ENCODE peak calls at places on chromosomes 6 and 20, in eight cellular contexts. Y, J, X, F, G, S, H and T are unnamed samples.

GRCh38 chr6:152265651-152266050 is 371.5 kb downstream of the SYNE1 start:
- DNase-seq in H (no peak), Y (no peak), X (no peak), J (no peak), S (no peak), G (no peak), F (no peak), T (no peak)

GRCh38 chr6:14943116-14943515 is 302.8 kb upstream of the JARID2 start:
- DNase-seq in S (no peak), G (no peak), J (no peak), X (no peak), Y (no peak), H (no peak), F (no peak), T (no peak)

GRCh38 chr20:60086936-60087562 is 128.8 kb downstream of the CDH26 start:
- DNase-seq in S (no peak), G (no peak), H (no peak), J (no peak), X (no peak), F (no peak), Y (no peak), T (no peak)

GRCh38 chr6:163335671-163336545 is 78.6 kb upstream of the QKI start:
- DNase-seq in G (no peak), S (no peak), X (peak), F (no peak), Y (peak), H (no peak), J (no peak), T (no peak)

GRCh38 chr6:83708546-83708969 is 343 bp downstream of the SNAP91 start:
- DNase-seq in H (peak), G (peak), F (no peak), J (peak), X (no peak), Y (peak), S (peak), T (no peak)

GRCh38 chr6:170085475-170086401 is 205.1 kb downstream of the DLL1 start:
- DNase-seq in H (no peak), J (peak), F (no peak), G (no peak), X (no peak), S (no peak), Y (no peak), T (no peak)

GRCh38 chr6:135904666-135905065 is 53.2 kb downstream of the PDE7B start:
- DNase-seq in X (no peak), F (no peak), G (no peak), J (no peak), H (no peak), S (no peak), Y (no peak), T (no peak)

GRCh38 chr6:110357298-110357695 is 852 bp downstream of the METTL24 start:
- DNase-seq in J (no peak), F (no peak), G (no peak), Y (no peak), S (no peak), X (no peak), H (no peak), T (no peak)

GRCh38 chr6:25369450-25370086 is 90.4 kb downstream of the CARMIL1 start:
- DNase-seq in Y (peak), J (no peak), F (no peak), H (peak), G (no peak), X (no peak), S (no peak), T (peak)

GRCh38 chr6:96330884-96331283 is 190.7 kb upstream of the UFL1 start:
- DNase-seq in F (no peak), S (no peak), H (no peak), G (no peak), Y (no peak), J (no peak), X (no peak), T (no peak)

GRCh38 chr6:90294614-90294988 is 2.0 kb downstream of the BACH2 start:
- DNase-seq in G (no peak), F (peak), Y (peak), H (peak), J (no peak), X (no peak), S (no peak), T (no peak)

GRCh38 chr6:135267085-135267484 is 86.0 kb downstream of the MYB start:
- DNase-seq in S (no peak), F (no peak), Y (no peak), H (no peak), G (no peak), J (no peak), X (no peak), T (no peak)

GRCh38 chr6:170132561-170132991 is 158.3 kb downstream of the DLL1 start:
- DNase-seq in J (no peak), S (no peak), X (no peak), H (no peak), G (no peak), F (no peak), Y (no peak), T (no peak)

GRCh38 chr20:31731321-31731717 is 7.8 kb upstream of the TPX2 start:
- DNase-seq in Y (no peak), J (no peak), H (no peak), X (no peak), S (no peak), G (no peak), F (no peak), T (no peak)

GRCh38 chr6:56437171-56437900 is 190.0 kb upstream of the COL21A1 start:
- DNase-seq in Y (no peak), J (no peak), F (no peak), X (no peak), H (no peak), G (no peak), S (no peak), T (no peak)

DNA sequence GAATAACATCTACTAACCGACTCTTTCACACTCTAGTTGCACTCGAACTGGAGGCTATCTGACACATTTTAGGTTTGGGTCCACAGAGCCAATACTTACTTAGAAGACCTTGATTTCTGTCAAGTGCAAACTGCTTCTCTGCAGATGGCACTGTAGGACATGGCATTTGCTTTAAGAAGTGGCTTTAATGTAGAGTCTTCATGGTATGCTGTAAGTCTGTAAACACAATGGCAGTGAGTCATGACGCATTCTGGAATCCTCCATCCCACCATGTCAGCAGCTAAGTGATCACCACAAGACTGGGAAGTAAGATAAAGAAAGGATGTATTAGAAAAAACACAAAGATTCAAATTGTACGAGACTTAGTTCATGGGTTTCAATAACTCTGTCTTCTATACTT is 377.0 kb upstream of the NOX3 start:
- DNase-seq in H (no peak), S (no peak), F (no peak), Y (peak), J (no peak), G (no peak), X (no peak), T (no peak)
- TF ChIP-seq CTCF in H (no peak), S (no peak), F (no peak), Y (peak), J (no peak), G (no peak), X (no peak), T (no peak)

DNA sequence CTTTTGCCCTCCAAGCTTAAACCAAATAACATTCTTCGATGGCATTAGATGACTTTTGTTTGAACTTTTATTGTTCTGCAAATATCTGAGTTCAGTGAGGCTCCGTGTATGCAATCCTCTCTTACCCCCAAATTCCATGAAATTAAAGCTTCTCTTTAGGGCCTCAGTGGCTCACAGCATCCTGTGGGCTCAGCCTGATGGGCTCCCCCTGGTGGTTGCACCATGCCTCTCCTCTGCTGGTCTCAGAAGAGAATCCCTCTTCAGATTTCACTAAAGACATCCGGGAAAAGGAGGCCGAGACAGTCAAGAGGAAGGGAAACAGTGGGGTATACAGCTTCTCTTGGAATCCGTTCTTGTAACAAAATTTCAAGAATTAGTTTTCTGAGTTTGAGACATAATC is 331.6 kb upstream of the NT5E start:
- DNase-seq in Y (peak), G (no peak), X (no peak), H (no peak), J (no peak), F (no peak), S (no peak), T (no peak)
- TF ChIP-seq CTCF in Y (peak), G (peak), X (no peak), H (peak), J (no peak), F (no peak), S (peak), T (no peak)

GRCh38 chr6:73258721-73259120 is 4.3 kb downstream of the KHDC1 start:
- DNase-seq in G (no peak), Y (peak), X (no peak), S (no peak), H (no peak), F (no peak), J (no peak), T (no peak)
- TF ChIP-seq CTCF in G (no peak), Y (peak), X (no peak), S (no peak), H (no peak), F (no peak), J (no peak), T (no peak)

GRCh38 chr20:22586645-22587310 is 2.4 kb upstream of the FOXA2 start:
- DNase-seq in F (no peak), G (peak), H (peak), S (peak), Y (peak), J (peak), X (no peak), T (peak)

GRCh38 chr20:22583773-22584629 is at the start of gene FOXA2:
- DNase-seq in X (no peak), S (no peak), F (no peak), Y (peak), G (peak), H (peak), J (peak), T (no peak)

GRCh38 chr20:22584630-22584921 is 204 bp upstream of the FOXA2 start:
- DNase-seq in H (peak), Y (peak), F (no peak), J (no peak), G (peak), S (no peak), X (no peak), T (no peak)

GRCh38 chr20:22585786-22586493 is 1.6 kb upstream of the FOXA2 start:
- DNase-seq in J (no peak), H (no peak), Y (no peak), F (no peak), G (no peak), X (no peak), S (no peak), T (no peak)

GRCh38 chr20:22584922-22585785 is 782 bp upstream of the FOXA2 start:
- DNase-seq in S (no peak), J (peak), X (no peak), F (no peak), Y (peak), H (peak), G (peak), T (no peak)
- TF ChIP-seq CTCF in S (no peak), J (no peak), X (no peak), F (no peak), Y (no peak), H (no peak), G (no peak), T (no peak)

DNA sequence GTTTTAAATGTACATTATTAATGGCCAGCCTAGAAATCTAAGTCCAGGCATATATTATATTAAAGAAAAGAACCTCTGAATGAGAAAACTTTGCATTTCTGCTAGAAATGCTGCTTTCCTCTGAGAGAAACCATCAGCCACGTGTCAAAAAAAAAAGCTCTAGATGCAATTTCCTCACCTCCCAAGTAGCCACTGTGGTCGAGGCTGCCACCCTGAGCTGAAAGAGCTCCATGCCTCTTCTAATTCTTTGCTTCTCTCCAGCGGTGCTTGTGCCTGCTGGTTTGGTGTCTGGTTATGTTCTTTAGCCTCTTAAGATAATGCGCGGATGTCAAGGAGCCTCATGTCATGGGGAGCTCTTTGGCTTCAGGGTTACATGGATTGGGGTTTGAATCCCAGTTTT is 316.0 kb downstream of the TFAP2C start:
- DNase-seq in J (no peak), S (no peak), Y (no peak), X (no peak), H (no peak), G (no peak), F (no peak), T (no peak)
- TF ChIP-seq CTCF in J (no peak), S (no peak), Y (peak), X (no peak), H (no peak), G (no peak), F (no peak), T (no peak)

GRCh38 chr6:28969129-28969528 is 36.0 kb downstream of the ZNF311 start:
- DNase-seq in X (no peak), S (no peak), J (no peak), G (no peak), Y (peak), H (no peak), F (no peak), T (no peak)
- TF ChIP-seq CTCF in X (no peak), S (no peak), J (no peak), G (no peak), Y (peak), H (no peak), F (no peak), T (no peak)

DNA sequence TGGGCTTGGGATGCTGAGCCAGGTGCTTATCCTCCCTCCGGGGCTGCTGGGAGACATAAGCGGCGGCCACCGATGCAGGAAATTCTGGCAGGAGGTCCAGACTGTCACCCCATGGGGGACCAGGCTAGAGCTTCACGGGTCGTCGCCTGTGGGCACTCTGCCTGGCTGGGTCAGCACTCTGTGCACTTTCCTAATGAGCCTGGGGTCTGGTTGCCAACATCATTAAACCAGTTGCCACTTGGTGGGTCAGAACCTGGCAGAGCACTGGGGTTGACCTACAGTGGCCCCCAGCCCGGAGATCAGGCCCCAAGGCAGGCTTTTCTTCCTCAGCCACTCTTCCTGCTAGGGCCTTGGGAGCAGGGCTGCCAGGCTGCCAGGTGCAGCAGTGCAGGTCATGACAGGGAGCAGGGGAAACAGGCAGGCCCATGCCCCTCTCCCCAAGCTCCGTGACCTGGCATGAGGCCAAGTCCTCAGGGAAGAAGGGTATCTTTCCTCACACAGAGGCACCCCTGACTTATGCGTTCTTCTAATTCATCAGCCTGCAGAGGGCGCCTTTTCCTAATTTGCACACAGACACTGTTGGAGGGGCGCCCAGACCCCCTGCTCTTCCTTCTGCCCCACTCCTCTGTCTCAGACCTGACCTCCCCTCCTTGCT is 154.5 kb upstream of the MLN start:
- DNase-seq in G (no peak), X (no peak), Y (peak), J (peak), F (no peak), S (no peak), H (peak), T (no peak)
- TF ChIP-seq CTCF in G (peak), X (no peak), Y (peak), J (peak), F (no peak), S (peak), H (peak), T (no peak)

GRCh38 chr6:88371480-88371879 is 205.3 kb upstream of the CNR1 start:
- DNase-seq in H (no peak), X (no peak), G (no peak), F (no peak), J (no peak), S (no peak), Y (no peak), T (no peak)
- TF ChIP-seq CTCF in H (no peak), X (no peak), G (no peak), F (no peak), J (no peak), S (no peak), Y (no peak), T (no peak)

GRCh38 chr6:113428702-113429101 is 428.4 kb upstream of the MARCKS start:
- DNase-seq in S (no peak), H (no peak), X (no peak), Y (no peak), F (no peak), J (no peak), G (no peak), T (no peak)
- TF ChIP-seq CTCF in S (no peak), H (no peak), X (no peak), Y (no peak), F (no peak), J (no peak), G (no peak), T (no peak)

DNA sequence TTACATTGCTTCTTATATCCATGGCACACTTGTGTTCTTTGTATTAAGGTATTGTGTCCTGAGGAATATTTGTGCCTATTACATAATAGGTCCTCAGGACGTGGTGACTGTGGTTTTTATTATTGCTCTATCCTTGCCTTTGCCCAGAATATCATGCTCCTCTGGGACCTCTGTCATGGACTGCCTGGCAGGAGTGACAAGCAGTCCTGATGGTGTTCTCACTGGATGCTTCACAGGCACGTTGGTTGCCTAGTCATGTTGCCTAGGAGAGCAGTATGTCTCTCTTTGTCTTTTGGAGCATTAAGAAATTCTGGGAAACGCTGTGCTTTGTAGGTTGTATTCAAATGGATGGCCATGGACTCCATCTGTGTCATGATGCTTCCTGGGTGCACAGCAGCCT is 24.7 kb upstream of the MROH8 start:
- DNase-seq in X (no peak), G (no peak), Y (no peak), H (no peak), S (no peak), F (no peak), J (no peak), T (no peak)
- TF ChIP-seq CTCF in X (no peak), G (no peak), Y (no peak), H (no peak), S (no peak), F (no peak), J (no peak), T (no peak)